ENCODE peak calls at places on chromosome 18, in ten cellular contexts. One of them, this sample, is unnamed.

GRCh38 chr18:43277164-43277600 is at the start of gene SYT4:
- DNase-seq in kidney tubule cell: peak; percentile 60
- DNase-seq in BJ: no peak
- DNase-seq in GM04504: peak; percentile 15
- DNase-seq in Daoy: no peak
- DNase-seq in K562: peak; percentile 0
- DNase-seq in mucosa of descending colon: no peak
- DNase-seq in omental fat pad: no peak
- DNase-seq in heart left ventricle: peak; percentile 56
- DNase-seq in fibroblast of gingiva: peak; percentile 7
- DNase-seq in this sample: no peak

GRCh38 chr18:74496508-74497307 is 545 bp downstream of the CNDP2 start:
- DNase-seq in BJ: no peak
- DNase-seq in Daoy: peak; percentile 57
- DNase-seq in fibroblast of gingiva: peak; percentile 54
- DNase-seq in kidney tubule cell: peak; percentile 74
- DNase-seq in heart left ventricle: peak; percentile 84
- DNase-seq in omental fat pad: peak; percentile 27
- DNase-seq in K562: peak; percentile 71
- DNase-seq in mucosa of descending colon: peak; percentile 84
- DNase-seq in GM04504: no peak
- DNase-seq in this sample: no peak

GRCh38 chr18:68462148-68462547 is 252.8 kb downstream of the TMX3 start:
- DNase-seq in mucosa of descending colon: no peak
- DNase-seq in GM04504: no peak
- DNase-seq in omental fat pad: no peak
- DNase-seq in kidney tubule cell: no peak
- DNase-seq in Daoy: no peak
- DNase-seq in fibroblast of gingiva: no peak
- DNase-seq in K562: no peak
- DNase-seq in heart left ventricle: no peak
- DNase-seq in BJ: no peak
- DNase-seq in this sample: no peak

GRCh38 chr18:58263733-58264469 is 219.9 kb downstream of the NEDD4L start:
- DNase-seq in K562: no peak
- DNase-seq in Daoy: no peak
- DNase-seq in mucosa of descending colon: no peak
- DNase-seq in BJ: no peak
- DNase-seq in GM04504: no peak
- DNase-seq in heart left ventricle: no peak
- DNase-seq in omental fat pad: no peak
- DNase-seq in fibroblast of gingiva: no peak
- DNase-seq in kidney tubule cell: no peak
- DNase-seq in this sample: no peak

GRCh38 chr18:31774960-31775359 is 14.3 kb upstream of the SLC25A52 start:
- DNase-seq in BJ: no peak
- DNase-seq in GM04504: no peak
- DNase-seq in mucosa of descending colon: no peak
- DNase-seq in heart left ventricle: no peak
- DNase-seq in fibroblast of gingiva: no peak
- DNase-seq in omental fat pad: no peak
- DNase-seq in kidney tubule cell: no peak
- DNase-seq in K562: no peak
- DNase-seq in Daoy: no peak
- DNase-seq in this sample: no peak

GRCh38 chr18:50424877-50425690 is 50.2 kb downstream of the SKA1 start:
- DNase-seq in omental fat pad: no peak
- DNase-seq in fibroblast of gingiva: no peak
- DNase-seq in K562: peak; percentile 93
- DNase-seq in BJ: no peak
- DNase-seq in kidney tubule cell: peak; percentile 52
- DNase-seq in heart left ventricle: no peak
- DNase-seq in mucosa of descending colon: no peak
- DNase-seq in Daoy: no peak
- DNase-seq in GM04504: peak; percentile 12
- DNase-seq in this sample: no peak

GRCh38 chr18:68053290-68053689 is 536.8 kb upstream of the DSEL start:
- DNase-seq in omental fat pad: no peak
- DNase-seq in GM04504: no peak
- DNase-seq in kidney tubule cell: no peak
- DNase-seq in heart left ventricle: no peak
- DNase-seq in K562: no peak
- DNase-seq in fibroblast of gingiva: no peak
- DNase-seq in mucosa of descending colon: no peak
- DNase-seq in BJ: no peak
- DNase-seq in Daoy: no peak
- DNase-seq in this sample: no peak

GRCh38 chr18:36518839-36519238 is 221.3 kb downstream of the FHOD3 start:
- DNase-seq in K562: no peak
- DNase-seq in BJ: no peak
- DNase-seq in omental fat pad: no peak
- DNase-seq in Daoy: no peak
- DNase-seq in heart left ventricle: no peak
- DNase-seq in fibroblast of gingiva: no peak
- DNase-seq in mucosa of descending colon: no peak
- DNase-seq in GM04504: no peak
- DNase-seq in kidney tubule cell: peak; percentile 25
- DNase-seq in this sample: no peak

GRCh38 chr18:61992285-61992684 is 99.5 kb upstream of the RNF152 start:
- DNase-seq in K562: no peak
- DNase-seq in fibroblast of gingiva: peak; percentile 73
- DNase-seq in mucosa of descending colon: no peak
- DNase-seq in GM04504: peak; percentile 37
- DNase-seq in heart left ventricle: no peak
- DNase-seq in BJ: peak; percentile 46
- DNase-seq in omental fat pad: no peak
- DNase-seq in kidney tubule cell: peak; percentile 90
- DNase-seq in Daoy: peak; percentile 70
- DNase-seq in this sample: no peak

GRCh38 chr18:3796434-3796833 is 346.5 kb downstream of the TGIF1 start:
- DNase-seq in omental fat pad: no peak
- DNase-seq in kidney tubule cell: no peak
- DNase-seq in Daoy: no peak
- DNase-seq in mucosa of descending colon: no peak
- DNase-seq in BJ: no peak
- DNase-seq in GM04504: no peak
- DNase-seq in K562: no peak
- DNase-seq in fibroblast of gingiva: no peak
- DNase-seq in heart left ventricle: no peak
- DNase-seq in this sample: no peak

GRCh38 chr18:48950536-48951447 is at the start of gene SMAD7:
- DNase-seq in kidney tubule cell: peak; percentile 41
- DNase-seq in omental fat pad: no peak
- DNase-seq in Daoy: no peak
- DNase-seq in GM04504: no peak
- DNase-seq in K562: no peak
- DNase-seq in BJ: no peak
- DNase-seq in mucosa of descending colon: peak; percentile 70
- DNase-seq in fibroblast of gingiva: no peak
- DNase-seq in heart left ventricle: peak; percentile 77
- DNase-seq in this sample: no peak

GRCh38 chr18:44680271-44681038 is at the start of gene SETBP1:
- DNase-seq in K562: no peak
- DNase-seq in heart left ventricle: peak; percentile 84
- DNase-seq in Daoy: peak; percentile 62
- DNase-seq in mucosa of descending colon: peak; percentile 81
- DNase-seq in fibroblast of gingiva: peak; percentile 36
- DNase-seq in omental fat pad: no peak
- DNase-seq in GM04504: no peak
- DNase-seq in BJ: no peak
- DNase-seq in kidney tubule cell: peak; percentile 75
- DNase-seq in this sample: no peak

GRCh38 chr18:686339-687111 is 25.9 kb downstream of the ENOSF1 start:
- DNase-seq in kidney tubule cell: no peak
- DNase-seq in BJ: no peak
- DNase-seq in fibroblast of gingiva: no peak
- DNase-seq in GM04504: no peak
- DNase-seq in heart left ventricle: no peak
- DNase-seq in mucosa of descending colon: no peak
- DNase-seq in omental fat pad: no peak
- DNase-seq in Daoy: no peak
- DNase-seq in K562: no peak
- DNase-seq in this sample: no peak

GRCh38 chr18:50573679-50574078 is 13.8 kb downstream of the MAPK4 start:
- DNase-seq in Daoy: no peak
- DNase-seq in heart left ventricle: no peak
- DNase-seq in GM04504: no peak
- DNase-seq in BJ: no peak
- DNase-seq in kidney tubule cell: peak; percentile 6
- DNase-seq in K562: peak; percentile 11
- DNase-seq in fibroblast of gingiva: no peak
- DNase-seq in mucosa of descending colon: no peak
- DNase-seq in omental fat pad: no peak
- DNase-seq in this sample: no peak

GRCh38 chr18:21243041-21243431 is 1.0 kb downstream of the GREB1L start:
- DNase-seq in kidney tubule cell: peak; percentile 18
- DNase-seq in K562: no peak
- DNase-seq in heart left ventricle: no peak
- DNase-seq in GM04504: no peak
- DNase-seq in omental fat pad: no peak
- DNase-seq in mucosa of descending colon: no peak
- DNase-seq in BJ: no peak
- DNase-seq in fibroblast of gingiva: peak; percentile 9
- DNase-seq in Daoy: peak; percentile 42
- DNase-seq in this sample: no peak

GRCh38 chr18:51559902-51560287 is 362.4 kb upstream of the MEX3C start:
- DNase-seq in heart left ventricle: no peak
- DNase-seq in mucosa of descending colon: no peak
- DNase-seq in fibroblast of gingiva: no peak
- DNase-seq in GM04504: no peak
- DNase-seq in BJ: no peak
- DNase-seq in kidney tubule cell: peak; percentile 8
- DNase-seq in omental fat pad: no peak
- DNase-seq in K562: no peak
- DNase-seq in Daoy: no peak
- DNase-seq in this sample: no peak

GRCh38 chr18:4264347-4264791 is 190.7 kb downstream of the DLGAP1 start:
- DNase-seq in fibroblast of gingiva: no peak
- DNase-seq in omental fat pad: no peak
- DNase-seq in GM04504: no peak
- DNase-seq in Daoy: no peak
- DNase-seq in K562: no peak
- DNase-seq in mucosa of descending colon: no peak
- DNase-seq in kidney tubule cell: no peak
- DNase-seq in BJ: no peak
- DNase-seq in heart left ventricle: no peak
- DNase-seq in this sample: no peak

GRCh38 chr18:73153271-73153670 is 285.5 kb upstream of the NETO1 start:
- DNase-seq in fibroblast of gingiva: peak; percentile 8
- DNase-seq in heart left ventricle: no peak
- DNase-seq in GM04504: no peak
- DNase-seq in BJ: no peak
- DNase-seq in Daoy: no peak
- DNase-seq in omental fat pad: no peak
- DNase-seq in mucosa of descending colon: no peak
- DNase-seq in kidney tubule cell: no peak
- DNase-seq in K562: no peak
- DNase-seq in this sample: no peak

GRCh38 chr18:22731398-22731797 is 201.7 kb upstream of the RBBP8 start:
- DNase-seq in mucosa of descending colon: no peak
- DNase-seq in GM04504: no peak
- DNase-seq in BJ: no peak
- DNase-seq in fibroblast of gingiva: no peak
- DNase-seq in K562: no peak
- DNase-seq in heart left ventricle: no peak
- DNase-seq in Daoy: no peak
- DNase-seq in omental fat pad: no peak
- DNase-seq in kidney tubule cell: no peak
- DNase-seq in this sample: no peak

GRCh38 chr18:79728931-79729586 is 49.5 kb downstream of the CTDP1 start:
- DNase-seq in mucosa of descending colon: no peak
- DNase-seq in kidney tubule cell: no peak
- DNase-seq in BJ: no peak
- DNase-seq in Daoy: no peak
- DNase-seq in heart left ventricle: no peak
- DNase-seq in K562: no peak
- DNase-seq in omental fat pad: no peak
- DNase-seq in GM04504: no peak
- DNase-seq in fibroblast of gingiva: no peak
- DNase-seq in this sample: no peak

GRCh38 chr18:12377556-12378553 is 828 bp upstream of the AFG3L2 start:
- DNase-seq in fibroblast of gingiva: no peak
- DNase-seq in kidney tubule cell: peak; percentile 98
- DNase-seq in Daoy: peak; percentile 99
- DNase-seq in mucosa of descending colon: no peak
- DNase-seq in K562: no peak
- DNase-seq in omental fat pad: no peak
- DNase-seq in GM04504: no peak
- DNase-seq in BJ: no peak
- DNase-seq in heart left ventricle: no peak
- DNase-seq in this sample: no peak

GRCh38 chr18:21682276-21683051 is 22.1 kb downstream of the ABHD3 start:
- DNase-seq in heart left ventricle: no peak
- DNase-seq in mucosa of descending colon: no peak
- DNase-seq in kidney tubule cell: peak; percentile 80
- DNase-seq in K562: no peak
- DNase-seq in fibroblast of gingiva: peak; percentile 73
- DNase-seq in BJ: peak; percentile 45
- DNase-seq in Daoy: no peak
- DNase-seq in omental fat pad: no peak
- DNase-seq in GM04504: peak; percentile 46
- DNase-seq in this sample: no peak

GRCh38 chr18:68803371-68803770 is 5.5 kb downstream of the CCDC102B start:
- DNase-seq in fibroblast of gingiva: peak; percentile 94
- DNase-seq in GM04504: peak; percentile 88
- DNase-seq in kidney tubule cell: peak; percentile 11
- DNase-seq in Daoy: no peak
- DNase-seq in heart left ventricle: peak; percentile 79
- DNase-seq in mucosa of descending colon: peak; percentile 61
- DNase-seq in K562: no peak
- DNase-seq in BJ: peak; percentile 95
- DNase-seq in omental fat pad: no peak
- DNase-seq in this sample: peak; percentile 51

GRCh38 chr18:22980394-22980793 is 47.3 kb downstream of the RBBP8 start:
- DNase-seq in Daoy: no peak
- DNase-seq in heart left ventricle: no peak
- DNase-seq in omental fat pad: no peak
- DNase-seq in GM04504: no peak
- DNase-seq in mucosa of descending colon: no peak
- DNase-seq in kidney tubule cell: no peak
- DNase-seq in fibroblast of gingiva: no peak
- DNase-seq in K562: no peak
- DNase-seq in BJ: no peak
- DNase-seq in this sample: no peak

GRCh38 chr18:12309683-12310198 is 1.7 kb downstream of the TUBB6 start:
- DNase-seq in GM04504: no peak
- DNase-seq in Daoy: no peak
- DNase-seq in omental fat pad: no peak
- DNase-seq in heart left ventricle: no peak
- DNase-seq in mucosa of descending colon: no peak
- DNase-seq in kidney tubule cell: peak; percentile 61
- DNase-seq in BJ: no peak
- DNase-seq in fibroblast of gingiva: no peak
- DNase-seq in K562: no peak
- DNase-seq in this sample: no peak

GRCh38 chr18:42164556-42164955 is 209.5 kb downstream of the PIK3C3 start:
- DNase-seq in Daoy: no peak
- DNase-seq in kidney tubule cell: peak; percentile 62
- DNase-seq in mucosa of descending colon: no peak
- DNase-seq in omental fat pad: no peak
- DNase-seq in BJ: no peak
- DNase-seq in fibroblast of gingiva: no peak
- DNase-seq in GM04504: no peak
- DNase-seq in K562: no peak
- DNase-seq in heart left ventricle: no peak
- DNase-seq in this sample: no peak